ENCODE peak calls at places on chromosome 18, in six cellular contexts. P is ovary, S is breast epithelium, G is heart left ventricle, T is HCT116, Z is body of pancreas. A is an unnamed sample.

GRCh38 chr18:26719909-26720308 is 145.6 kb downstream of the AQP4 start:
- DNase-seq in P (no peak), S (no peak), G (no peak), T (no peak), Z (no peak), A (no peak)

GRCh38 chr18:7758764-7759163 is 191.6 kb downstream of the PTPRM start:
- DNase-seq in P (no peak), S (no peak), G (no peak), T (no peak), Z (no peak), A (no peak)

GRCh38 chr18:40094441-40094840 is 1860.6 kb upstream of the PIK3C3 start:
- DNase-seq in P (no peak), S (no peak), G (no peak), T (no peak), Z (no peak), A (no peak)

GRCh38 chr18:37769846-37770245 is 204.2 kb upstream of the CELF4 start:
- DNase-seq in P (no peak), S (no peak), G (no peak), T (no peak), Z (no peak), A (no peak)

GRCh38 chr18:40413160-40413559 is 1541.9 kb upstream of the PIK3C3 start:
- DNase-seq in P (no peak), S (no peak), G (no peak), T (no peak), Z (no peak), A (peak; percentile 19)

GRCh38 chr18:68757121-68757520 is 40.8 kb upstream of the CCDC102B start:
- DNase-seq in P (no peak), S (no peak), G (no peak), T (no peak), Z (no peak), A (no peak)

GRCh38 chr18:36828157-36828629 is 609 bp downstream of the TPGS2 start:
- DNase-seq in P (no peak), S (no peak), G (no peak), T (peak; percentile 6), Z (peak; percentile 49), A (peak; percentile 34)

GRCh38 chr18:6219116-6219717 is 195.5 kb downstream of the L3MBTL4 start:
- DNase-seq in P (no peak), S (no peak), G (peak; percentile 37), T (no peak), Z (no peak), A (no peak)

GRCh38 chr18:5890606-5891360 is 4.5 kb downstream of the TMEM200C start:
- DNase-seq in P (peak; percentile 59), S (no peak), G (peak; percentile 55), T (no peak), Z (peak; percentile 51), A (no peak)

GRCh38 chr18:37783771-37784170 is 218.2 kb upstream of the CELF4 start:
- DNase-seq in P (no peak), S (no peak), G (no peak), T (no peak), Z (no peak), A (no peak)

GRCh38 chr18:31049189-31049588 is 6.6 kb upstream of the DSC3 start:
- DNase-seq in P (no peak), S (no peak), G (no peak), T (no peak), Z (no peak), A (no peak)

GRCh38 chr18:67549946-67550345 is 33.4 kb upstream of the DSEL start:
- DNase-seq in P (no peak), S (no peak), G (no peak), T (no peak), Z (no peak), A (no peak)

GRCh38 chr18:56651771-56652092 is 573 bp downstream of the WDR7 start:
- DNase-seq in P (no peak), S (no peak), G (no peak), T (no peak), Z (no peak), A (no peak)

GRCh38 chr18:58310517-58310916 is 266.5 kb downstream of the NEDD4L start:
- DNase-seq in P (no peak), S (no peak), G (peak; percentile 51), T (no peak), Z (peak; percentile 91), A (peak; percentile 87)

GRCh38 chr18:52343138-52343537 is 3.1 kb downstream of the DCC start:
- DNase-seq in P (no peak), S (no peak), G (no peak), T (no peak), Z (no peak), A (no peak)

GRCh38 chr18:50886914-50887313 is 8.0 kb downstream of the ME2 start:
- DNase-seq in P (no peak), S (no peak), G (no peak), T (no peak), Z (no peak), A (no peak)

GRCh38 chr18:1657888-1658287 is 753.2 kb downstream of the ADCYAP1 start:
- DNase-seq in P (no peak), S (no peak), G (no peak), T (no peak), Z (no peak), A (no peak)

GRCh38 chr18:11574545-11574944 is 34.9 kb upstream of the SLC35G4 start:
- DNase-seq in P (no peak), S (no peak), G (no peak), T (no peak), Z (no peak), A (no peak)

GRCh38 chr18:58449366-58449935 is 179.4 kb downstream of the ALPK2 start:
- DNase-seq in P (no peak), S (no peak), G (no peak), T (no peak), Z (no peak), A (no peak)

GRCh38 chr18:25169701-25170100 is 182.3 kb downstream of the ZNF521 start:
- DNase-seq in P (no peak), S (no peak), G (no peak), T (no peak), Z (no peak), A (no peak)

GRCh38 chr18:75090336-75090735 is 118.6 kb downstream of the PTGR3 start:
- DNase-seq in P (no peak), S (no peak), G (no peak), T (no peak), Z (no peak), A (no peak)

GRCh38 chr18:46646468-46646867 is 10.6 kb downstream of the LOXHD1 start:
- DNase-seq in P (no peak), S (no peak), G (no peak), T (no peak), Z (no peak), A (no peak)

GRCh38 chr18:76453057-76453561 is 41.9 kb downstream of the ZNF516 start:
- DNase-seq in P (no peak), S (no peak), G (no peak), T (no peak), Z (no peak), A (no peak)

GRCh38 chr18:76451475-76452331 is 43.3 kb downstream of the ZNF516 start:
- DNase-seq in P (peak; percentile 20), S (no peak), G (no peak), T (no peak), Z (no peak), A (no peak)

GRCh38 chr18:76450912-76451421 is 44.1 kb downstream of the ZNF516 start:
- DNase-seq in P (no peak), S (no peak), G (peak; percentile 79), T (no peak), Z (no peak), A (peak; percentile 42)

GRCh38 chr18:76450452-76450851 is 44.6 kb downstream of the ZNF516 start:
- DNase-seq in P (peak; percentile 31), S (no peak), G (no peak), T (no peak), Z (no peak), A (no peak)

GRCh38 chr18:76452357-76452756 is 42.7 kb downstream of the ZNF516 start:
- DNase-seq in P (no peak), S (no peak), G (no peak), T (no peak), Z (no peak), A (no peak)
- TF ChIP-seq POLR2A in P (no peak), S (no peak), G (no peak), T (no peak), Z (no peak), A (no peak)

GRCh38 chr18:62549755-62550154 is 26.9 kb downstream of the ZCCHC2 start:
- DNase-seq in P (no peak), S (no peak), G (no peak), T (no peak), Z (no peak), A (no peak)
- H3K36me3 ChIP-seq in P (no peaks in the 10 kb centered on the region), S (peaks cover 16% of the 10 kb centered on the region), G (peaks cover 12% of the 10 kb centered on the region), T (peaks cover 4% of the 10 kb centered on the region), Z (no peaks in the 10 kb centered on the region), A (peaks cover 21% of the 10 kb centered on the region)

GRCh38 chr18:79950440-79951341 is 762 bp downstream of the SLC66A2 start:
- DNase-seq in P (no peak), S (peak; percentile 51), G (peak; percentile 57), T (no peak), Z (peak; percentile 59), A (peak; percentile 59)

GRCh38 chr18:79952996-79953559 is 1.6 kb upstream of the SLC66A2 start:
- DNase-seq in P (peak; percentile 27), S (peak; percentile 40), G (no peak), T (no peak), Z (no peak), A (peak; percentile 65)

GRCh38 chr18:79949571-79950439 is 1.6 kb downstream of the SLC66A2 start:
- DNase-seq in P (peak; percentile 17), S (peak; percentile 47), G (peak; percentile 77), T (no peak), Z (no peak), A (peak; percentile 43)

GRCh38 chr18:79952457-79952995 is 1.1 kb upstream of the SLC66A2 start:
- DNase-seq in P (no peak), S (peak; percentile 50), G (no peak), T (no peak), Z (no peak), A (peak; percentile 27)

DNA sequence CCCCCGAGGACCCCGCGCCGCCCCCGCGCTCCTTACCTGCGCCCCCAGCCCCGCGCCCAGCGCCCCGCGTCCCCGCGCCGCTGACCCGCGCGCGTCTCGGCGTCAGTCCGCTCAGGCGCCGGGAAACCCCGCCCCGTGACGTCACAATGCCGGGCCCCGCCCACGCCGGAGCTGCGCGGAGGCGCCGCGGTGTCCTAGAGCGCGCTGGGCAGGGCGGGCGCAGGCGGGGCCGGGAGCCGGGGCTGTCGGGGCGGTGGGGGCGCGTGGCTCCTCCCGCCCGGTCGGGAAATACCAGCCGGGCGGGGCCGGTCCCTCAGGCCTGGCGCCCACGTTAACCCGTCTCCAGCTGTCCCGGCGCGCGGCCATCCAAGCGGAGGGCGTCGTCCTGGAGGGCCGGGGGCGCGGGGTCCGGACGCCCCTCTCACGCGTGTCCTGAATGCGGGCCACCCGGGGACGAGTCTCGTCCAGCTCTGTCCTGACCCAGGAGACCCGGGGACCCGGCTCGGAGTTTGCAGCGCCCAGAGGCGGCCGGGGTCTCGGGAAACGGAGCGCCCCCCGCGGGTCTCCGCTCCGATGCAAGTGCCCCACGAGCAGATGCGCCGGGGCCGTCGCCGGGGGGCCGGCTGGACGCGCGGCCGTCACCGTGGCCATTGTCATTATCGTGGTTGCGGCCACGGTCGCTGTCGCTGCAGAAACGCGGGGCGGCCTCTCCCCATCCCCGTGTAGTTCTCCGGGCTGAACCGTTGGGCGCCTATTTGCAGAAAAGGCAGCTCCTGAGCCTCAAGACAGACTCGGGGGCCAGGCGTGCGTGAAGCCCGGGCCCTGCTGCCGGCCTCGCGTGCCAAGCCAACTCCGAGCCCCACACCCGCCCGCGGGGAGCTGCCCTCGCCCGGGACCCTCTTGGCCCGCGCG is at the start of gene SLC66A2:
- DNase-seq in P (peak; percentile 97), S (peak; percentile 93), G (peak; percentile 93), T (peak; percentile 50), Z (peak; percentile 91), A (peak; percentile 96)
- TF ChIP-seq POLR2A in P (peak; percentile 61), S (no peak), G (peak; percentile 74), T (no peak), Z (no peak), A (peak; percentile 73)

GRCh38 chr18:63306249-63306648 is 13.3 kb downstream of the BCL2 start:
- DNase-seq in P (no peak), S (no peak), G (no peak), T (no peak), Z (no peak), A (no peak)
- H3K36me3 ChIP-seq in P (no peaks in the 10 kb centered on the region), S (no peaks in the 10 kb centered on the region), G (no peaks in the 10 kb centered on the region), T (no peaks in the 10 kb centered on the region), Z (no peaks in the 10 kb centered on the region), A (no peaks in the 10 kb centered on the region)